ENCODE peak calls at places on chromosomes 1 and 21, in four cellular contexts. N, C, B and U are unnamed samples. For H3K4me1, the result is how much of the 10 kb centered on the place peaks cover.

GRCh38 chr1:192903142-192903541 is 94.3 kb downstream of the RGS2 start:
- DNase-seq in N (no peak), C (peak), B (no peak), U (no peak)

GRCh38 chr1:200096774-200097173 is 69.3 kb downstream of the NR5A2 start:
- DNase-seq in N (no peak), C (no peak), B (no peak), U (no peak)

GRCh38 chr1:216960716-216961115 is 237.5 kb upstream of the ESRRG start:
- DNase-seq in N (no peak), C (no peak), B (no peak), U (no peak)

GRCh38 chr1:101474039-101474665 is 237.3 kb downstream of the S1PR1 start:
- DNase-seq in N (no peak), C (no peak), B (peak), U (no peak)

GRCh38 chr1:106879538-106879937 is 176.9 kb upstream of the PRMT6 start:
- DNase-seq in N (no peak), C (peak), B (no peak), U (no peak)

GRCh38 chr21:29829514-29830255 is 110.1 kb downstream of the GRIK1 start:
- DNase-seq in N (no peak), C (no peak), B (no peak), U (no peak)

GRCh38 chr1:19640363-19641316 is 3.5 kb upstream of the NBL1 start:
- DNase-seq in N (no peak), C (no peak), B (no peak), U (no peak)

GRCh38 chr1:59113876-59114457 is 182.9 kb upstream of the FGGY start:
- DNase-seq in N (peak), C (no peak), B (no peak), U (no peak)

GRCh38 chr1:81519987-81520386 is 280.7 kb upstream of the ADGRL2 start:
- DNase-seq in N (no peak), C (no peak), B (no peak), U (no peak)

GRCh38 chr1:204520834-204521709 is 4.9 kb downstream of the MDM4 start:
- DNase-seq in N (no peak), C (no peak), B (peak), U (no peak)
- H3K4me1 ChIP-seq in N (under half), C (under half), B (under half), U (under half)

DNA sequence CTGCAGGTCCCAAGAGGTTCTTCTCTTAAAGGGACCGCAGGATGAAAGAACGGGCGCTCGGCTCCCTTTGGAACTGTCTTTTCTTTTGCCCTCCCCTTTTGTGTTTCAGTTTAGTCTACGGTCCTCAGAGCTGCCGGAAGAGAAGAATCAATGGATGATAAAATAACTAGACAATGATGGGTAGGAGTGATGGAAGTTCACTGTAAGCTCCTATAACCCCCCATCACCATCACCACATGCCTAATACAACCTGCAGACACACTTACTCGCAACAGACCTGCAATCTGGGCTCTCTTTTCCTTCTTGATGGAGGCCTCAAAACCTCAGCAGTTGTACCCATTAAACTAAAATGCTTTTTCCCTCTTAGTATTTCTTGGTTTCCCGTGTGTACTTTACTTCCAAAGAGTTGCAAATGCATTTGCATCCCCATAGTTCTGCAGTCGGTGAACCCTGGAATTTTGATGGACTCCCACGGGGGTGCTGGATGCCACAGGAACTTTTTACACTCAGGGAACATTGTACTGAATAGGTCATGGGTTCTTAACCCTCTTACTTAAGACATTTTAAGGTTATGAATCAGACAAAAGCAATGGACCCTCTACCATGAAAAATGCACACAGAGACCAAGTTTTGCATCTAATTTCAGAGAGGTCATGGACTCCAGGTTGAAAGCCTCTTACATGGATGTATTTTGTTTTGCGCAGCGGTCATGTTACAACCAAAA is 633 bp upstream of the RFX5 start:
- DNase-seq in N (no peak), C (no peak), B (no peak), U (no peak)
- TF ChIP-seq POLR2A in N (no peak), C (no peak), B (no peak), U (no peak)

DNA sequence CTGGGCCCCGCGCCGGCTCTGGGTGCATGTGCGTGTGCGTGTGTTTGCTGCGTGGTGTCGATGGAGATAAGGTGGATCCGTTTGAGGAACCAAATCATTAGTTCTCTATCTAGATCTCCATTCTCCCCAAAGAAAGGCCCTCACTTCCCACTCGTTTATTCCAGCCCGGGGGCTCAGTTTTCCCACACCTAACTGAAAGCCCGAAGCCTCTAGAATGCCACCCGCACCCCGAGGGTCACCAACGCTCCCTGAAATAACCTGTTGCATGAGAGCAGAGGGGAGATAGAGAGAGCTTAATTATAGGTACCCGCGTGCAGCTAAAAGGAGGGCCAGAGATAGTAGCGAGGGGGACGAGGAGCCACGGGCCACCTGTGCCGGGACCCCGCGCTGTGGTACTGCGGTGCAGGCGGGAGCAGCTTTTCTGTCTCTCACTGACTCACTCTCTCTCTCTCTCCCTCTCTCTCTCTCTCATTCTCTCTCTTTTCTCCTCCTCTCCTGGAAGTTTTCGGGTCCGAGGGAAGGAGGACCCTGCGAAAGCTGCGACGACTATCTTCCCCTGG is 644 bp downstream of the OLIG2 start:
- DNase-seq in N (no peak), C (no peak), B (no peak), U (no peak)
- H3K4me3 ChIP-seq in N (no peak), C (no peak), B (no peak), U (no peak)

DNA sequence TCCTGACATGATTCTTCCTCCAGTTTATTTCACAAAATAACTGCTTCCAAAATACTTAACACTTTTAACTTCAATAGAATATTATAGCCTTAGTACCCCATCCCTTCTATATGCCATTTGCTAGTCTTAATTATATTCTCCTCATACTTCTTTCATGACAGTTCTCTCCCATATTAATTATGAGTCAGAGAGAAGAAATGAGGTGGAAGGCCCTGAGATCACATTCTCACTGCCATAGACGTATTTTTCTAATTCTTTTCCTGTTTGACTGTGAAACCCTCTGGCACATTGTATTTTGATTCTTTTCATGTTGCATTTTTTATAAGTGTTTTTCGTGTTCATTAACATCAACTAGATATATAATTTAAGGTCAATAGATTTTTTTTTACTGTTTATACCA is 88.4 kb downstream of the GTF2B start:
- DNase-seq in N (no peak), C (no peak), B (no peak), U (no peak)
- H3K4me1 ChIP-seq in N (under half), C (under half), B (under half), U (under half)

DNA sequence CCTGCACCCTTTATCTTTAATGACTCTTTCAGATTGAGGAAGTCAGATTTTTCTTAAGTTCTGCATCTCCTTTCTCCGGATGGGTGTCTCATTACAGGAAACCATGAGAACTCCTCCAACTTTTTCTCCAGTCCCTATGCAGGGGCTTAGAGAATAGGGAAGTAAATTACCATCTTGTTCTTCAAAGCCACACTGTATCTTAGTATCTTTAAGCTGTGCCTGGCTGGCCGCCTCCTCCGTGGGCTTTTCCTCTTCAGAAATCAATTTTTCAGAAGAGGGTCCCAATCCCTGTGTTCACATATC is 53.0 kb downstream of the PDE4B start:
- DNase-seq in N (no peak), C (no peak), B (no peak), U (no peak)
- TF ChIP-seq POLR2A in N (no peak), C (no peak), B (no peak), U (no peak)